ENCODE peak calls at places on chromosomes 1 and 21, in seven cellular contexts. N is NCI-H460; R is pons; I is dorsolateral prefrontal cortex; Z is activated CD4-positive, CD25-positive, alpha-beta regulatory T cell treated with anti-CD3 and anti-CD28 coated beads, Interleukin-2, amount 50 U/mL, for 72 hours; M is IMR-90; O is CD8-positive, alpha-beta memory T cell. V is an unnamed sample.

GRCh38 chr21:40166291-40166843 is 299.1 kb downstream of the PCP4 start:
- DNase-seq in O (no peak), R (no peak), I (no peak), M (no peak), N (no peak), Z (no peak), V (no peak)

GRCh38 chr21:33070921-33071877 is 1.3 kb downstream of the OLIG1 start:
- DNase-seq in M (no peak), N (no peak), I (no peak), Z (no peak), O (no peak), R (no peak), V (no peak)

GRCh38 chr1:71047635-71048607 is at the start of gene PTGER3:
- DNase-seq in M (no peak), R (no peak), N (peak; percentile 38), Z (peak; percentile 32), O (peak; percentile 27), I (no peak), V (peak; percentile 77)

GRCh38 chr1:81613803-81614202 is 186.9 kb upstream of the ADGRL2 start:
- DNase-seq in M (no peak), N (no peak), Z (no peak), I (no peak), R (no peak), O (no peak), V (no peak)

GRCh38 chr1:117339866-117340357 is 27.3 kb upstream of the MAN1A2 start:
- DNase-seq in M (peak; percentile 83), O (peak; percentile 4), I (peak; percentile 46), Z (no peak), R (no peak), N (peak; percentile 7), V (peak; percentile 69)

GRCh38 chr21:31184462-31184861 is 146.2 kb upstream of the KRTAP19-8 start:
- DNase-seq in O (peak; percentile 18), Z (peak; percentile 71), M (no peak), I (no peak), R (no peak), N (no peak), V (no peak)

GRCh38 chr1:234969011-234969441 is 159.6 kb downstream of the TOMM20 start:
- DNase-seq in N (no peak), Z (peak; percentile 6), R (no peak), I (peak; percentile 9), O (no peak), M (peak; percentile 84), V (no peak)

GRCh38 chr1:202009326-202010031 is 908 bp upstream of the ELF3 start:
- DNase-seq in O (peak; percentile 35), N (peak; percentile 80), Z (peak; percentile 63), R (peak; percentile 89), M (peak; percentile 76), I (peak; percentile 90), V (peak; percentile 76)

GRCh38 chr1:186903374-186904129 is 74.8 kb downstream of the PLA2G4A start:
- DNase-seq in R (peak; percentile 28), M (no peak), O (no peak), I (no peak), N (no peak), Z (no peak), V (no peak)

GRCh38 chr1:94501426-94501825 is 40.1 kb downstream of the F3 start:
- DNase-seq in N (no peak), R (no peak), Z (no peak), I (no peak), M (no peak), O (no peak), V (no peak)

GRCh38 chr1:109926662-109927300 is 16.1 kb downstream of the CSF1 start:
- DNase-seq in R (no peak), N (no peak), Z (no peak), M (peak; percentile 91), I (no peak), O (no peak), V (no peak)

GRCh38 chr1:218351617-218352438 is 6.7 kb downstream of the TGFB2 start:
- DNase-seq in R (peak; percentile 46), I (no peak), N (peak; percentile 93), O (peak; percentile 4), Z (no peak), M (peak; percentile 66), V (no peak)

GRCh38 chr1:240149488-240150094 is 57.9 kb downstream of the FMN2 start:
- DNase-seq in R (peak; percentile 49), M (peak; percentile 52), N (peak; percentile 48), O (no peak), Z (no peak), I (no peak), V (no peak)

GRCh38 chr1:14182801-14183200 is 415.7 kb upstream of the KAZN start:
- DNase-seq in O (no peak), I (no peak), R (no peak), M (no peak), N (no peak), Z (no peak), V (no peak)

GRCh38 chr1:87024936-87025537 is 110.6 kb downstream of the HS2ST1 start:
- DNase-seq in R (peak; percentile 55), N (peak; percentile 33), Z (no peak), M (peak; percentile 22), O (no peak), I (no peak), V (no peak)

GRCh38 chr1:20715406-20715805 is 2.4 kb downstream of the KIF17 start:
- DNase-seq in M (no peak), N (no peak), Z (no peak), I (no peak), O (no peak), R (no peak), V (no peak)

GRCh38 chr1:51234721-51235425 is 1.2 kb upstream of the RNF11 start:
- DNase-seq in R (peak; percentile 75), I (peak; percentile 68), O (no peak), M (peak; percentile 33), N (peak; percentile 38), Z (peak; percentile 36), V (peak; percentile 74)

GRCh38 chr1:222004034-222004433 is 262.1 kb upstream of the DUSP10 start:
- DNase-seq in I (no peak), R (no peak), Z (no peak), O (no peak), N (no peak), M (no peak), V (no peak)

GRCh38 chr1:197140123-197140522 is 6.3 kb downstream of the ASPM start:
- DNase-seq in O (no peak), M (peak; percentile 39), N (no peak), R (no peak), I (no peak), Z (no peak), V (no peak)

GRCh38 chr1:206809504-206810084 is 37.3 kb upstream of the IL10 start:
- DNase-seq in R (no peak), M (peak; percentile 45), N (peak; percentile 24), I (no peak), O (no peak), Z (no peak), V (no peak)

GRCh38 chr1:33094971-33095604 is 14.1 kb downstream of the AZIN2 start:
- DNase-seq in R (peak; percentile 55), I (peak; percentile 50), M (peak; percentile 71), O (no peak), Z (no peak), N (peak; percentile 30), V (peak; percentile 71)

GRCh38 chr1:202007279-202007678 is 3.1 kb upstream of the ELF3 start:
- DNase-seq in M (no peak), I (no peak), Z (no peak), N (no peak), O (no peak), R (no peak), V (no peak)

GRCh38 chr1:118928739-118929554 is 59.2 kb downstream of the TBX15 start:
- DNase-seq in Z (no peak), I (no peak), R (no peak), O (no peak), M (peak; percentile 28), N (peak; percentile 4), V (no peak)

GRCh38 chr1:27031235-27032118 is 18.8 kb upstream of the TENT5B start:
- DNase-seq in Z (no peak), N (no peak), M (peak; percentile 67), R (no peak), I (peak; percentile 56), O (no peak), V (peak; percentile 90)

GRCh38 chr1:27960762-27961645 is 1.2 kb downstream of the XKR8 start:
- DNase-seq in O (no peak), R (peak; percentile 30), M (no peak), N (no peak), Z (no peak), I (no peak), V (peak; percentile 40)

GRCh38 chr1:31788825-31789256 is 24.7 kb upstream of the ADGRB2 start:
- DNase-seq in N (no peak), I (no peak), O (no peak), Z (no peak), R (peak; percentile 65), M (peak; percentile 83), V (no peak)

GRCh38 chr21:16011719-16012118 is 281.9 kb downstream of the USP25 start:
- DNase-seq in I (no peak), O (no peak), M (no peak), R (no peak), Z (no peak), N (no peak), V (no peak)

GRCh38 chr1:22677861-22678521 is 25.0 kb downstream of the C1QB start:
- DNase-seq in O (no peak), R (no peak), M (no peak), N (no peak), Z (no peak), I (no peak), V (no peak)

GRCh38 chr1:244865028-244865371 is 657 bp upstream of the HNRNPU start:
- DNase-seq in M (no peak), O (no peak), I (peak; percentile 32), N (peak; percentile 45), Z (peak; percentile 38), R (no peak), V (no peak)

GRCh38 chr1:38953433-38953860 is 11.8 kb upstream of the RHBDL2 start:
- DNase-seq in I (no peak), R (no peak), N (no peak), O (no peak), M (no peak), Z (no peak), V (no peak)

GRCh38 chr1:160836981-160837557 is 25.6 kb downstream of the CD244 start:
- DNase-seq in N (no peak), M (no peak), I (no peak), O (no peak), R (peak; percentile 13), Z (no peak), V (no peak)